ENCODE peak calls at places on chromosomes 12 and 14, in six cellular contexts. D, O, G, C, Z and W are unnamed samples.
A peak's percentile ranks its signal among the peaks of the same experiment; 100 is the strongest.

GRCh38 chr14:22289570-22289969 is 299.5 kb downstream of the DAD1 start:
- DNase-seq in O (no peak), C (peak; percentile 67), G (no peak), Z (no peak), D (no peak), W (no peak)

GRCh38 chr12:100545092-100545491 is 28.4 kb upstream of the GAS2L3 start:
- DNase-seq in O (no peak), G (no peak), D (no peak), Z (no peak), C (peak; percentile 12), W (no peak)

GRCh38 chr12:219891-220352 is 6.0 kb upstream of the SLC6A12 start:
- DNase-seq in C (no peak), G (peak; percentile 68), Z (peak; percentile 87), O (peak; percentile 35), D (peak; percentile 93), W (peak; percentile 34)

GRCh38 chr12:56900583-56900982 is 33.6 kb downstream of the SDR9C7 start:
- DNase-seq in G (peak; percentile 78), O (no peak), Z (no peak), C (peak; percentile 97), D (no peak), W (no peak)

GRCh38 chr14:57714487-57714899 is 151.4 kb downstream of the SLC35F4 start:
- DNase-seq in C (no peak), Z (no peak), O (no peak), D (no peak), G (no peak), W (no peak)

GRCh38 chr14:39033371-39033770 is 69.7 kb downstream of the SEC23A start:
- DNase-seq in G (no peak), D (no peak), C (no peak), O (no peak), Z (no peak), W (no peak)

GRCh38 chr14:104843442-104844305 is 21.4 kb upstream of the CEP170B start:
- DNase-seq in D (peak; percentile 78), Z (no peak), O (peak; percentile 19), G (no peak), C (no peak), W (no peak)

GRCh38 chr14:26687438-26687837 is 89.6 kb upstream of the NOVA1 start:
- DNase-seq in O (no peak), G (no peak), Z (no peak), D (no peak), C (no peak), W (no peak)

GRCh38 chr12:109458771-109459208 is 18.3 kb downstream of the KCTD10 start:
- DNase-seq in C (no peak), D (no peak), O (no peak), Z (no peak), G (no peak), W (no peak)

GRCh38 chr12:68189766-68190700 is 30.5 kb upstream of the IFNG start:
- DNase-seq in Z (no peak), G (no peak), C (peak; percentile 78), O (no peak), D (no peak), W (no peak)

GRCh38 chr14:56555921-56556570 is 23.6 kb upstream of the TMEM260 start:
- DNase-seq in C (peak; percentile 21), Z (peak; percentile 54), G (peak; percentile 37), O (no peak), D (no peak), W (no peak)

GRCh38 chr14:31884776-31885379 is 192.2 kb upstream of the ARHGAP5 start:
- DNase-seq in G (no peak), D (no peak), O (no peak), Z (no peak), C (peak; percentile 79), W (no peak)

GRCh38 chr12:117513353-117513752 is 151.9 kb upstream of the NOS1 start:
- DNase-seq in C (no peak), D (no peak), Z (no peak), G (no peak), O (no peak), W (no peak)

GRCh38 chr12:78359530-78359929 is 505.0 kb upstream of the SYT1 start:
- DNase-seq in O (no peak), D (no peak), G (no peak), C (no peak), Z (no peak), W (no peak)

GRCh38 chr12:65106948-65107347 is 14.2 kb downstream of the WIF1 start:
- DNase-seq in Z (no peak), C (no peak), D (no peak), G (no peak), O (no peak), W (no peak)

GRCh38 chr14:99327050-99327449 is 55.1 kb upstream of the BCL11B start:
- DNase-seq in G (no peak), O (no peak), C (no peak), D (no peak), Z (no peak), W (no peak)

GRCh38 chr14:91335191-91336092 is 82.2 kb downstream of the CCDC88C start:
- DNase-seq in D (peak; percentile 47), O (no peak), Z (no peak), C (no peak), G (no peak), W (no peak)

GRCh38 chr12:62711626-62712305 is 223.2 kb downstream of the PPM1H start:
- DNase-seq in D (no peak), G (no peak), Z (no peak), O (no peak), C (no peak), W (no peak)

GRCh38 chr14:68716698-68717097 is 76.2 kb downstream of the ZFP36L1 start:
- DNase-seq in C (no peak), Z (peak; percentile 63), O (no peak), D (no peak), G (peak; percentile 41), W (peak; percentile 4)

GRCh38 chr14:83425138-83425537 is 1891.5 kb upstream of the SEL1L start:
- DNase-seq in O (no peak), C (peak; percentile 45), Z (no peak), D (no peak), G (no peak), W (no peak)

GRCh38 chr14:75518625-75519024 is 3.6 kb upstream of the BATF start:
- DNase-seq in Z (no peak), G (peak; percentile 53), O (no peak), D (no peak), C (no peak), W (no peak)

GRCh38 chr14:92884410-92884809 is 38.5 kb upstream of the CHGA start:
- DNase-seq in C (no peak), Z (no peak), D (no peak), G (no peak), O (no peak), W (no peak)

GRCh38 chr14:64702493-64703392 is 1.5 kb upstream of the PLEKHG3 start:
- DNase-seq in C (peak; percentile 83), D (peak; percentile 93), G (no peak), O (no peak), Z (peak; percentile 84), W (no peak)

GRCh38 chr14:95523818-95524448 is 7.5 kb upstream of the SYNE3 start:
- DNase-seq in O (no peak), G (peak; percentile 56), D (no peak), Z (no peak), C (no peak), W (no peak)

GRCh38 chr14:68856572-68856971 is 63.7 kb upstream of the ZFP36L1 start:
- DNase-seq in O (no peak), D (no peak), Z (no peak), C (no peak), G (no peak), W (no peak)

DNA sequence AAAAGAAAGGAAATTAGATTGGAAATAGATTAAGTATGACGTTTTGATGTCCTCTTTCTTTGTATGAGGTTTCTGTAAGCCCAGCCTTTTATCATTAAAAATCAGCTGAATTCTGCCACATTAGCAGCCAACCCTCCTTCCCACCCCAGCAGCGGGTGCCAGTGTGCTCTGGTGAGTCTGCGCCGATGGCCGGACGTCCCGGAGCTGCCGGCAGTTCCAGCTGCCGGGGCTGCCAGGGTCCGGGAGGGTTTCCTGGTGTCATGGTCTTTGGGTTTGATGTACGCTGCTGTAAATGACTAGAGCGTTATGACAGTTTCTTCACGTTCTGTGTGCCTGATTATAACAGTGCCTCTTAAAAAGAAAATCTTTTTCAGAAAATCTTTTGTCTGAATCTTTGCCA is 51.5 kb upstream of the DYNC1H1 start:
- DNase-seq in C (no peak), Z (no peak), G (no peak), O (no peak), D (no peak), W (no peak)
- H3K36me3 ChIP-seq in C (peaks cover 6% of the 10 kb centered on the region), Z (no peaks in the 10 kb centered on the region), G (peaks cover 69% of the 10 kb centered on the region), O (no peaks in the 10 kb centered on the region), D (peaks cover 30% of the 10 kb centered on the region), W (peaks cover 44% of the 10 kb centered on the region)

GRCh38 chr12:73947627-73948026 is 590.0 kb upstream of the ATXN7L3B start:
- DNase-seq in Z (no peak), C (no peak), O (no peak), G (no peak), D (no peak), W (no peak)

GRCh38 chr12:73950506-73950905 is 587.1 kb upstream of the ATXN7L3B start:
- DNase-seq in O (no peak), D (no peak), Z (no peak), G (no peak), C (no peak), W (no peak)

GRCh38 chr12:73952304-73952703 is 585.3 kb upstream of the ATXN7L3B start:
- DNase-seq in O (no peak), G (no peak), C (no peak), Z (no peak), D (no peak), W (no peak)
- H3K27ac ChIP-seq in O (no peak overlapping the region), G (no peak overlapping the region), C (no peak overlapping the region), Z (no peak overlapping the region), D (no peak overlapping the region), W (no peak overlapping the region)

DNA sequence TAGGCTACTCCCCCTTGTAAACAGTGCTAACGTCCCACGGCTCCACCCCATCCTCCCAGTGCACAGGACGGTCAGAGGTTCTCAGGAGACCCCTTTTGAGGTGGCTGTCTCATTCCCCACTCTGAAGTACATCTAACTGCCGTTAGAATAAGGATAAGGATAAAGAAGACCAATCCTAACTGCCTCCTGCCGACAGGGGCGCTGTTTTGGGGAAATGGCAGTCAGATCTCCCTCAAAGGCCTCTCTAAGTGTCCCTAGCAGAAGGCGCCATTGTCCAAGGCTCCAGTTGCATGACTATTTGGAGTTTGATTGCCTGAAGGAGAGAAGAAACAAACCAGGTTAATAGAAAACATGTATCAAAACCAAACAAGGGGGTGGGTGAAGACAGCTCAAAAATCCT is 29.1 kb upstream of the KLRB1 start:
- DNase-seq in Z (no peak), G (peak; percentile 34), C (no peak), D (no peak), O (no peak), W (no peak)
- TF ChIP-seq CTCF in Z (no peak), G (no peak), C (no peak), D (no peak), O (no peak), W (no peak)

GRCh38 chr12:132747896-132748295 is 13.7 kb downstream of the ANKLE2 start:
- DNase-seq in G (no peak), Z (no peak), D (peak; percentile 43), C (no peak), O (no peak), W (no peak)

GRCh38 chr12:132748319-132748718 is 13.3 kb downstream of the ANKLE2 start:
- DNase-seq in D (peak; percentile 43), O (no peak), Z (no peak), C (no peak), G (no peak), W (no peak)

GRCh38 chr12:132746621-132747020 is 15.0 kb downstream of the ANKLE2 start:
- DNase-seq in G (no peak), D (no peak), C (no peak), Z (no peak), O (no peak), W (no peak)

GRCh38 chr12:132743831-132744230 is 17.8 kb downstream of the ANKLE2 start:
- DNase-seq in D (peak; percentile 46), C (no peak), G (no peak), Z (no peak), O (no peak), W (no peak)

GRCh38 chr12:132747395-132747794 is 14.2 kb downstream of the ANKLE2 start:
- DNase-seq in D (peak; percentile 32), C (no peak), Z (no peak), G (no peak), O (no peak), W (no peak)
- H3K36me3 ChIP-seq in D (peaks cover 65% of the 10 kb centered on the region), C (peaks cover 64% of the 10 kb centered on the region), Z (no peaks in the 10 kb centered on the region), G (peaks cover 89% of the 10 kb centered on the region), O (no peaks in the 10 kb centered on the region), W (peaks cover 93% of the 10 kb centered on the region)